ENCODE peak calls at places on chromosomes 16 and 17, in five cellular contexts. I is pons; U is GM19239; L is stimulated activated CD4-positive, alpha-beta T cell treated with anti-CD3 and anti-CD28 coated beads, Interleukin-15, amount 100 ng/mL, for 24 hours; S is KBM-7. B is an unnamed sample.

GRCh38 chr16:88854306-88855111 is 2.2 kb downstream of the GALNS start:
- DNase-seq in S (no peak), U (no peak), I (peak; percentile 5), L (no peak), B (peak; percentile 36)

GRCh38 chr17:42743595-42744282 is 1.1 kb downstream of the EZH1 start:
- DNase-seq in I (no peak), U (no peak), L (no peak), S (no peak), B (no peak)

GRCh38 chr17:64736804-64737492 is 74.8 kb upstream of the SMURF2 start:
- DNase-seq in L (peak; percentile 57), U (no peak), I (no peak), S (peak; percentile 78), B (peak; percentile 24)

GRCh38 chr16:57628008-57628781 is at the start of gene ADGRG1:
- DNase-seq in U (no peak), I (peak; percentile 86), L (peak; percentile 75), S (peak; percentile 88), B (peak; percentile 78)

GRCh38 chr17:74117999-74118421 is 85.5 kb upstream of the RPL38 start:
- DNase-seq in S (no peak), I (peak; percentile 4), L (no peak), U (no peak), B (no peak)

GRCh38 chr17:60107526-60108257 is 29.0 kb upstream of the HEATR6 start:
- DNase-seq in L (no peak), I (no peak), S (peak; percentile 22), U (no peak), B (no peak)

GRCh38 chr17:83064732-83065659 is 14.4 kb upstream of the METRNL start:
- DNase-seq in L (no peak), I (no peak), S (no peak), U (no peak), B (no peak)

GRCh38 chr17:50660042-50660886 is 25.6 kb downstream of the ABCC3 start:
- DNase-seq in I (no peak), L (no peak), U (no peak), S (no peak), B (no peak)

GRCh38 chr17:44598932-44599297 is 41.6 kb downstream of the FZD2 start:
- DNase-seq in I (no peak), L (no peak), S (no peak), U (no peak), B (no peak)